ENCODE peak calls at places on chromosome 7, in four cellular contexts. One of them, this sample, is unnamed.

GRCh38 chr7:1367501-1367900 is 91.8 kb downstream of the MICALL2 start:
- DNase-seq in mammary epithelial cell: no peak
- DNase-seq in testis: no peak
- DNase-seq in GM23248: no peak
- DNase-seq in this sample: peak; percentile 2

GRCh38 chr7:5564894-5565293 is 141.3 kb upstream of the TNRC18 start:
- DNase-seq in GM23248: peak; percentile 66
- DNase-seq in testis: no peak
- DNase-seq in mammary epithelial cell: no peak
- DNase-seq in this sample: no peak

GRCh38 chr7:92837214-92837749 is 909 bp upstream of the CDK6 start:
- DNase-seq in testis: no peak
- DNase-seq in mammary epithelial cell: peak; percentile 31
- DNase-seq in GM23248: peak; percentile 51
- DNase-seq in this sample: no peak

GRCh38 chr7:299628-300027 is 9.7 kb downstream of the FOXL3 start:
- DNase-seq in GM23248: no peak
- DNase-seq in mammary epithelial cell: no peak
- DNase-seq in testis: no peak
- DNase-seq in this sample: no peak

GRCh38 chr7:91353923-91354322 is 89.7 kb downstream of the FZD1 start:
- DNase-seq in testis: no peak
- DNase-seq in GM23248: no peak
- DNase-seq in mammary epithelial cell: no peak
- DNase-seq in this sample: no peak

GRCh38 chr7:127930341-127931328 is 100.6 kb downstream of the LRRC4 start:
- DNase-seq in GM23248: no peak
- DNase-seq in mammary epithelial cell: no peak
- DNase-seq in testis: no peak
- DNase-seq in this sample: no peak

GRCh38 chr7:141697211-141697871 is 4.6 kb downstream of the DENND11 start:
- DNase-seq in mammary epithelial cell: peak; percentile 76
- DNase-seq in GM23248: peak; percentile 49
- DNase-seq in testis: no peak
- DNase-seq in this sample: no peak

GRCh38 chr7:45159296-45159695 is 1.7 kb downstream of the RAMP3 start:
- DNase-seq in GM23248: no peak
- DNase-seq in mammary epithelial cell: no peak
- DNase-seq in testis: no peak
- DNase-seq in this sample: no peak

GRCh38 chr7:27952393-27953290 is 212.7 kb downstream of the TAX1BP1 start:
- DNase-seq in mammary epithelial cell: no peak
- DNase-seq in testis: no peak
- DNase-seq in GM23248: peak; percentile 80
- DNase-seq in this sample: no peak

GRCh38 chr7:27603813-27604212 is 58.9 kb downstream of the HIBADH start:
- DNase-seq in GM23248: no peak
- DNase-seq in testis: no peak
- DNase-seq in mammary epithelial cell: no peak
- DNase-seq in this sample: no peak

GRCh38 chr7:9307131-9307530 is 873.7 kb downstream of the NXPH1 start:
- DNase-seq in testis: no peak
- DNase-seq in mammary epithelial cell: no peak
- DNase-seq in GM23248: no peak
- DNase-seq in this sample: no peak

GRCh38 chr7:154431045-154431444 is 378.8 kb downstream of the DPP6 start:
- DNase-seq in GM23248: no peak
- DNase-seq in testis: no peak
- DNase-seq in mammary epithelial cell: no peak
- DNase-seq in this sample: no peak

GRCh38 chr7:128259131-128260056 is 18.3 kb downstream of the LEP start:
- DNase-seq in GM23248: peak; percentile 36
- DNase-seq in testis: no peak
- DNase-seq in mammary epithelial cell: peak; percentile 51
- DNase-seq in this sample: no peak

GRCh38 chr7:128912281-128912680 is 1.8 kb upstream of the KCP start:
- DNase-seq in mammary epithelial cell: no peak
- DNase-seq in testis: no peak
- DNase-seq in GM23248: no peak
- DNase-seq in this sample: peak; percentile 1

GRCh38 chr7:125254521-125254920 is 324.9 kb upstream of the POT1 start:
- DNase-seq in testis: no peak
- DNase-seq in mammary epithelial cell: no peak
- DNase-seq in GM23248: no peak
- DNase-seq in this sample: no peak
- H3K4me1 ChIP-seq in testis: no peaks in the 10 kb centered on the region
- H3K4me1 ChIP-seq in mammary epithelial cell: peaks cover 15% of the 10 kb centered on the region
- H3K4me1 ChIP-seq in GM23248: no peaks in the 10 kb centered on the region
- H3K4me1 ChIP-seq in this sample: no peaks in the 10 kb centered on the region

GRCh38 chr7:132276252-132276651 is 300.0 kb downstream of the PLXNA4 start:
- DNase-seq in testis: no peak
- DNase-seq in GM23248: no peak
- DNase-seq in mammary epithelial cell: no peak
- DNase-seq in this sample: no peak
- H3K4me1 ChIP-seq in testis: no peaks in the 10 kb centered on the region
- H3K4me1 ChIP-seq in GM23248: no peaks in the 10 kb centered on the region
- H3K4me1 ChIP-seq in mammary epithelial cell: no peaks in the 10 kb centered on the region
- H3K4me1 ChIP-seq in this sample: no peaks in the 10 kb centered on the region

GRCh38 chr7:134703781-134704180 is 57.1 kb downstream of the BPGM start:
- DNase-seq in testis: peak; percentile 64
- DNase-seq in GM23248: peak; percentile 47
- DNase-seq in mammary epithelial cell: no peak
- DNase-seq in this sample: no peak
- H3K4me1 ChIP-seq in testis: peaks cover 7% of the 10 kb centered on the region
- H3K4me1 ChIP-seq in GM23248: peaks cover 8% of the 10 kb centered on the region
- H3K4me1 ChIP-seq in mammary epithelial cell: peaks cover 6% of the 10 kb centered on the region
- H3K4me1 ChIP-seq in this sample: peaks cover 2% of the 10 kb centered on the region

GRCh38 chr7:100540073-100540723 is 1.2 kb downstream of the AGFG2 start:
- DNase-seq in mammary epithelial cell: no peak
- DNase-seq in GM23248: no peak
- DNase-seq in testis: no peak
- DNase-seq in this sample: no peak
- H3K4me1 ChIP-seq in mammary epithelial cell: peaks cover 19% of the 10 kb centered on the region
- H3K4me1 ChIP-seq in GM23248: peaks cover 4% of the 10 kb centered on the region
- H3K4me1 ChIP-seq in testis: peaks cover 21% of the 10 kb centered on the region
- H3K4me1 ChIP-seq in this sample: peaks cover 6% of the 10 kb centered on the region

GRCh38 chr7:116710764-116711452 is 38.9 kb downstream of the MET start:
- DNase-seq in mammary epithelial cell: peak; percentile 68
- DNase-seq in GM23248: no peak
- DNase-seq in testis: no peak
- DNase-seq in this sample: no peak

GRCh38 chr7:116713918-116714317 is 41.9 kb downstream of the MET start:
- DNase-seq in mammary epithelial cell: peak; percentile 39
- DNase-seq in GM23248: peak; percentile 78
- DNase-seq in testis: no peak
- DNase-seq in this sample: no peak

GRCh38 chr7:116711790-116712189 is 39.8 kb downstream of the MET start:
- DNase-seq in mammary epithelial cell: no peak
- DNase-seq in testis: no peak
- DNase-seq in GM23248: no peak
- DNase-seq in this sample: no peak

GRCh38 chr7:116715087-116715486 is 43.1 kb downstream of the MET start:
- DNase-seq in GM23248: peak; percentile 43
- DNase-seq in mammary epithelial cell: no peak
- DNase-seq in testis: no peak
- DNase-seq in this sample: no peak

DNA sequence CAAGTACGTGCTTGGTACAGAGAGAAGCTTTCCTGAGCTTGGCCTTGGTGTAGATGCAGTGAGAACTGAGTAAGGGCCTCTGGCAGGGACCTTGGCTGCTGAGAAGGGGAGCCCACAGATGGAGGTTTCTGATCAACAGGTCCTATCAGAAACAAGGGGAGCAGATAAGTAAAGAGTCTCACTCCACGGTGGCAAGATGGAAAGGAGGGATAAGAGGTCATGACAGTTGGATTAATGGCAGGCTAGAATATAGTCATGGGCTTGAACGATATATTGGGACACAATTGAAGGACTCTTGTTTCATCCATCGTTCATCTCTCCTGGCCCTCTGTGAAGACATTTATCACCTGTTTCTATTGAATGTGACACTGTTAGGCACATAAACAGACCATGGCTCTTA is 41.5 kb downstream of the MET start:
- DNase-seq in mammary epithelial cell: no peak
- DNase-seq in GM23248: no peak
- DNase-seq in testis: no peak
- DNase-seq in this sample: no peak
- H3K4me1 ChIP-seq in mammary epithelial cell: peaks cover 39% of the 10 kb centered on the region
- H3K4me1 ChIP-seq in GM23248: peaks cover 53% of the 10 kb centered on the region
- H3K4me1 ChIP-seq in testis: no peaks in the 10 kb centered on the region
- H3K4me1 ChIP-seq in this sample: no peaks in the 10 kb centered on the region

GRCh38 chr7:142796501-142797341 is 26.0 kb downstream of the PRSS2 start:
- DNase-seq in mammary epithelial cell: no peak
- DNase-seq in testis: no peak
- DNase-seq in GM23248: peak; percentile 24
- DNase-seq in this sample: no peak

GRCh38 chr7:142797799-142798377 is 27.1 kb downstream of the PRSS2 start:
- DNase-seq in testis: no peak
- DNase-seq in mammary epithelial cell: no peak
- DNase-seq in GM23248: peak; percentile 23
- DNase-seq in this sample: no peak

GRCh38 chr7:142798451-142799438 is 28.0 kb downstream of the PRSS2 start:
- DNase-seq in mammary epithelial cell: no peak
- DNase-seq in GM23248: no peak
- DNase-seq in testis: no peak
- DNase-seq in this sample: no peak

GRCh38 chr7:142796001-142796500 is 25.3 kb downstream of the PRSS2 start:
- DNase-seq in GM23248: no peak
- DNase-seq in mammary epithelial cell: no peak
- DNase-seq in testis: no peak
- DNase-seq in this sample: no peak

GRCh38 chr7:142797342-142797798 is 26.6 kb downstream of the PRSS2 start:
- DNase-seq in GM23248: no peak
- DNase-seq in mammary epithelial cell: no peak
- DNase-seq in testis: no peak
- DNase-seq in this sample: no peak
- H3K4me1 ChIP-seq in GM23248: peaks cover 4% of the 10 kb centered on the region
- H3K4me1 ChIP-seq in mammary epithelial cell: peaks cover 5% of the 10 kb centered on the region
- H3K4me1 ChIP-seq in testis: peaks cover 4% of the 10 kb centered on the region
- H3K4me1 ChIP-seq in this sample: peaks cover 3% of the 10 kb centered on the region

GRCh38 chr7:69598081-69598486 is at the start of gene AUTS2:
- DNase-seq in testis: peak; percentile 95
- DNase-seq in GM23248: peak; percentile 84
- DNase-seq in mammary epithelial cell: peak; percentile 3
- DNase-seq in this sample: peak; percentile 95

GRCh38 chr7:69598487-69599148 is 343 bp downstream of the AUTS2 start:
- DNase-seq in GM23248: no peak
- DNase-seq in mammary epithelial cell: peak; percentile 4
- DNase-seq in testis: peak; percentile 51
- DNase-seq in this sample: peak; percentile 60

GRCh38 chr7:69599211-69599878 is 1.1 kb downstream of the AUTS2 start:
- DNase-seq in mammary epithelial cell: no peak
- DNase-seq in testis: no peak
- DNase-seq in GM23248: peak; percentile 41
- DNase-seq in this sample: peak; percentile 64

GRCh38 chr7:69602522-69602921 is 4.2 kb downstream of the AUTS2 start:
- DNase-seq in GM23248: no peak
- DNase-seq in testis: no peak
- DNase-seq in mammary epithelial cell: no peak
- DNase-seq in this sample: no peak

DNA sequence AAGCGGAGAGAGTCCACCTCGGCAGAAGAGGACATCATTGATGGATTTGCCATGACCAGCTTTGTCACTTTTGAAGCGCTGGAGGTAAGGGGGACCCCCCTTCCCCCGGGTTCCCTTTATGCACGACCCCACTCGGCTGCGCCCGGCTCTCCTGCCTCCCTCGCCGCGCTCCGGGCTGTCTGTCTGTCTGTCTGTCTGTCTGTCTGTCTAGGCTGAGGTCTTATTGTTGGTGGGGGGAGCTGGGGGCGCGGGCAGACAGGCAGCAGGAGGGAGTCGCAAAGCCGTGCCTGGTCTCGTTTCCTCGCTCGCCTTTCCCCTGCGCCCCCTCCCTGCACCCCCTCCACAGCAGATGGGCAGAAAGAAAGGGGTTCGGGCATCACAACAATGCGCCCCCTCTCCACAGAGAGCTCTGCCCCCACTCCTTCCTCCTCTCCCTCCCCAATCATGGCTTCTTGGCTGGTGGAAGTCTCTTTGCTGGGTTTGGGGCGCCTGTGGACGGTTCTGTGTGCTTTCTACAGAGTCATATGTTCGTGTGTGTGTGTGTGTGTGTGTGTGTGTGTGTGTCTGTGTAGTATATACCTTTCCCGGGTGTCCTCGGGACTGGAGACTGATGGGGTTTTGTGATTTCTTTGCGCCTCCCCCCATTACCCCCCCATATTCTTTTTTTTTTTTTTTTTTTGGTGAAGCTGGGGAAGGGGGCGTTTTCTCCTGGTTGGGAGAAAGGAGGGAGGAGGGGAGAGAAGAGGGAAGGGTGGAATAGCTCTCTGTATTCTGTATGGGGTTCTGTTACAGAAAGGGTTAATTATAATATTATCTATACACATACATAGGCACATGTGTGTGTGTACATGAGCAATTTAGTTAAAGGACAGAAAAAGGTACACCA is 1.8 kb downstream of the AUTS2 start:
- DNase-seq in mammary epithelial cell: no peak
- DNase-seq in GM23248: peak; percentile 15
- DNase-seq in testis: no peak
- DNase-seq in this sample: peak; percentile 17
- H3K4me1 ChIP-seq in mammary epithelial cell: no peaks in the 10 kb centered on the region
- H3K4me1 ChIP-seq in GM23248: no peaks in the 10 kb centered on the region
- H3K4me1 ChIP-seq in testis: peaks cover 11% of the 10 kb centered on the region
- H3K4me1 ChIP-seq in this sample: peaks cover 2% of the 10 kb centered on the region

This sample was measured in right cardiac atrium.